ENCODE peak calls at places on chromosomes 13 and 19, in nine cellular contexts. P is CD4-positive, alpha-beta T cell; G is AG08395; Z is SK-MEL-5; J is NCI-H2029; M is EL; I is endothelial cell; R is HT-29; F is AG20443. K is an unnamed sample.

GRCh38 chr13:89749888-89750287 is 1597.6 kb upstream of the MIR17HG start:
- DNase-seq in Z (no peak), M (no peak), P (no peak), F (no peak), R (no peak), J (no peak), G (no peak), I (no peak), K (no peak)

GRCh38 chr19:50482271-50482855 is 5.7 kb upstream of the GARIN5A start:
- DNase-seq in J (no peak), F (no peak), Z (no peak), G (no peak), P (no peak), I (no peak), M (no peak), R (no peak), K (no peak)

GRCh38 chr19:10112037-10112751 is 701 bp downstream of the P2RY11 start:
- DNase-seq in F (no peak), G (no peak), Z (no peak), M (peak), J (no peak), R (no peak), I (no peak), P (no peak), K (peak)

GRCh38 chr19:16258440-16258903 is 60.8 kb downstream of the AP1M1 start:
- DNase-seq in J (no peak), R (no peak), G (no peak), P (no peak), I (peak), Z (no peak), M (no peak), F (no peak), K (no peak)

GRCh38 chr13:21012841-21013681 is 48.3 kb downstream of the LATS2 start:
- DNase-seq in F (no peak), I (no peak), M (no peak), G (no peak), J (no peak), R (no peak), Z (no peak), P (no peak), K (no peak)

GRCh38 chr13:33355470-33355869 is 69.9 kb upstream of the STARD13 start:
- DNase-seq in G (peak), Z (no peak), F (peak), I (no peak), J (no peak), P (no peak), M (no peak), R (no peak), K (no peak)

GRCh38 chr13:33910267-33910666 is 92.3 kb downstream of the RFC3 start:
- DNase-seq in J (no peak), F (no peak), Z (no peak), R (no peak), M (no peak), P (no peak), G (no peak), I (no peak), K (no peak)

GRCh38 chr13:48602296-48603040 is 51.3 kb upstream of the CYSLTR2 start:
- DNase-seq in F (no peak), I (no peak), J (no peak), R (no peak), P (no peak), M (no peak), G (no peak), Z (no peak), K (no peak)

GRCh38 chr19:27775395-27775794 is 1437.6 kb downstream of the UQCRFS1 start:
- DNase-seq in R (no peak), I (no peak), J (no peak), G (no peak), M (no peak), P (no peak), F (no peak), Z (peak), K (no peak)

GRCh38 chr13:99526549-99526948 is 25.3 kb downstream of the TM9SF2 start:
- DNase-seq in M (no peak), J (no peak), G (no peak), Z (no peak), F (no peak), R (no peak), I (no peak), P (no peak), K (no peak)

GRCh38 chr13:26914624-26915023 is 154.0 kb upstream of the GPR12 start:
- DNase-seq in Z (peak), R (peak), I (no peak), F (no peak), P (no peak), J (no peak), M (peak), G (no peak), K (peak)

GRCh38 chr13:20911037-20911436 is 8.5 kb upstream of the XPO4 start:
- DNase-seq in Z (peak), J (no peak), G (no peak), F (no peak), P (no peak), I (no peak), M (no peak), R (no peak), K (no peak)

GRCh38 chr13:113029487-113030258 is 60.7 kb downstream of the MCF2L start:
- DNase-seq in F (peak), R (peak), Z (peak), J (no peak), I (peak), G (peak), M (peak), P (peak), K (peak)

GRCh38 chr19:10701955-10702307 is 692 bp downstream of the QTRT1 start:
- DNase-seq in P (no peak), I (peak), F (no peak), M (peak), J (no peak), Z (no peak), G (no peak), R (no peak), K (peak)

GRCh38 chr19:32566246-32566830 is 14.7 kb upstream of the PDCD5 start:
- DNase-seq in M (peak), P (no peak), G (peak), I (no peak), Z (peak), J (no peak), R (no peak), F (no peak), K (no peak)

GRCh38 chr19:47444388-47444821 is 25.1 kb upstream of the MEIS3 start:
- DNase-seq in J (no peak), M (no peak), I (peak), R (no peak), G (no peak), F (no peak), Z (no peak), P (peak), K (no peak)